ENCODE peak calls at places on chromosomes 6 and 20, in five cellular contexts. One of them, this sample, is unnamed.

GRCh38 chr6:109349419-109349987 is 32.8 kb downstream of the CD164 start:
- DNase-seq in mesendoderm: no peak
- DNase-seq in neuronal stem cell: no peak
- DNase-seq in H9: no peak
- DNase-seq in H1: peak
- DNase-seq in this sample: peak

GRCh38 chr6:106823058-106823457 is 151.5 kb downstream of the CD24 start:
- DNase-seq in mesendoderm: no peak
- DNase-seq in neuronal stem cell: no peak
- DNase-seq in H9: no peak
- DNase-seq in H1: no peak
- DNase-seq in this sample: no peak

GRCh38 chr6:138157986-138158638 is 3.6 kb upstream of the ARFGEF3 start:
- DNase-seq in mesendoderm: peak
- DNase-seq in neuronal stem cell: no peak
- DNase-seq in H9: no peak
- DNase-seq in H1: no peak
- DNase-seq in this sample: no peak

GRCh38 chr6:54722328-54722727 is 124.2 kb upstream of the FAM83B start:
- DNase-seq in mesendoderm: no peak
- DNase-seq in neuronal stem cell: no peak
- DNase-seq in H9: no peak
- DNase-seq in H1: no peak
- DNase-seq in this sample: peak

GRCh38 chr6:1610497-1611321 is 994 bp downstream of the FOXC1 start:
- DNase-seq in mesendoderm: no peak
- DNase-seq in neuronal stem cell: no peak
- DNase-seq in H9: no peak
- DNase-seq in H1: no peak
- DNase-seq in this sample: peak

GRCh38 chr6:104789770-104790190 is 69.9 kb downstream of the HACE1 start:
- DNase-seq in mesendoderm: peak
- DNase-seq in neuronal stem cell: no peak
- DNase-seq in H9: no peak
- DNase-seq in H1: no peak
- DNase-seq in this sample: peak

GRCh38 chr20:32443386-32443974 is 85.3 kb downstream of the ASXL1 start:
- DNase-seq in mesendoderm: no peak
- DNase-seq in neuronal stem cell: no peak
- DNase-seq in H9: no peak
- DNase-seq in H1: no peak
- DNase-seq in this sample: no peak

GRCh38 chr6:119799633-119800032 is 450.1 kb upstream of the MAN1A1 start:
- DNase-seq in mesendoderm: no peak
- DNase-seq in neuronal stem cell: no peak
- DNase-seq in H9: no peak
- DNase-seq in H1: no peak
- DNase-seq in this sample: no peak

GRCh38 chr6:2523061-2523460 is 227.7 kb downstream of the MYLK4 start:
- DNase-seq in mesendoderm: no peak
- DNase-seq in neuronal stem cell: no peak
- DNase-seq in H9: no peak
- DNase-seq in H1: no peak
- DNase-seq in this sample: no peak

GRCh38 chr6:144820270-144820669 is 535.1 kb downstream of the UTRN start:
- DNase-seq in mesendoderm: no peak
- DNase-seq in neuronal stem cell: no peak
- DNase-seq in H9: no peak
- DNase-seq in H1: no peak
- DNase-seq in this sample: peak

GRCh38 chr20:49803418-49803817 is 9.2 kb upstream of the SLC9A8 start:
- DNase-seq in mesendoderm: no peak
- DNase-seq in neuronal stem cell: no peak
- DNase-seq in H9: no peak
- DNase-seq in H1: no peak
- DNase-seq in this sample: no peak

GRCh38 chr6:73508776-73509175 is 12.1 kb downstream of the EEF1A1 start:
- DNase-seq in mesendoderm: no peak
- DNase-seq in neuronal stem cell: no peak
- DNase-seq in H9: no peak
- DNase-seq in H1: no peak
- DNase-seq in this sample: no peak

GRCh38 chr6:142242269-142242668 is 59.5 kb upstream of the ADGRG6 start:
- DNase-seq in mesendoderm: peak
- DNase-seq in neuronal stem cell: no peak
- DNase-seq in H9: no peak
- DNase-seq in H1: no peak
- DNase-seq in this sample: peak

GRCh38 chr6:27760464-27760863 is 151.7 kb downstream of the OR2B2 start:
- DNase-seq in mesendoderm: no peak
- DNase-seq in neuronal stem cell: no peak
- DNase-seq in H9: no peak
- DNase-seq in H1: no peak
- DNase-seq in this sample: no peak

GRCh38 chr6:25952535-25952934 is 10.1 kb upstream of the TRIM38 start:
- DNase-seq in mesendoderm: no peak
- DNase-seq in neuronal stem cell: no peak
- DNase-seq in H9: no peak
- DNase-seq in H1: no peak
- DNase-seq in this sample: no peak

GRCh38 chr6:31776961-31777666 is at the start of gene VWA7:
- DNase-seq in mesendoderm: peak
- DNase-seq in neuronal stem cell: no peak
- DNase-seq in H9: no peak
- DNase-seq in H1: peak
- DNase-seq in this sample: peak

GRCh38 chr6:146544783-146545182 is 1.1 kb downstream of the RAB32 start:
- DNase-seq in mesendoderm: no peak
- DNase-seq in neuronal stem cell: no peak
- DNase-seq in H9: no peak
- DNase-seq in H1: no peak
- DNase-seq in this sample: peak

GRCh38 chr20:46563848-46564197 is 13.4 kb upstream of the OCSTAMP start:
- DNase-seq in mesendoderm: no peak
- DNase-seq in neuronal stem cell: no peak
- DNase-seq in H9: no peak
- DNase-seq in H1: no peak
- DNase-seq in this sample: no peak

GRCh38 chr6:23446394-23447001 is 679.5 kb upstream of the NRSN1 start:
- DNase-seq in mesendoderm: peak
- DNase-seq in neuronal stem cell: no peak
- DNase-seq in H9: no peak
- DNase-seq in H1: no peak
- DNase-seq in this sample: peak

GRCh38 chr6:49479308-49480004 is 16.3 kb downstream of the CENPQ start:
- DNase-seq in mesendoderm: no peak
- DNase-seq in neuronal stem cell: no peak
- DNase-seq in H9: no peak
- DNase-seq in H1: no peak
- DNase-seq in this sample: no peak

GRCh38 chr6:139882234-139882633 is 507.8 kb upstream of the CITED2 start:
- DNase-seq in mesendoderm: peak
- DNase-seq in neuronal stem cell: no peak
- DNase-seq in H9: no peak
- DNase-seq in H1: no peak
- DNase-seq in this sample: peak

DNA sequence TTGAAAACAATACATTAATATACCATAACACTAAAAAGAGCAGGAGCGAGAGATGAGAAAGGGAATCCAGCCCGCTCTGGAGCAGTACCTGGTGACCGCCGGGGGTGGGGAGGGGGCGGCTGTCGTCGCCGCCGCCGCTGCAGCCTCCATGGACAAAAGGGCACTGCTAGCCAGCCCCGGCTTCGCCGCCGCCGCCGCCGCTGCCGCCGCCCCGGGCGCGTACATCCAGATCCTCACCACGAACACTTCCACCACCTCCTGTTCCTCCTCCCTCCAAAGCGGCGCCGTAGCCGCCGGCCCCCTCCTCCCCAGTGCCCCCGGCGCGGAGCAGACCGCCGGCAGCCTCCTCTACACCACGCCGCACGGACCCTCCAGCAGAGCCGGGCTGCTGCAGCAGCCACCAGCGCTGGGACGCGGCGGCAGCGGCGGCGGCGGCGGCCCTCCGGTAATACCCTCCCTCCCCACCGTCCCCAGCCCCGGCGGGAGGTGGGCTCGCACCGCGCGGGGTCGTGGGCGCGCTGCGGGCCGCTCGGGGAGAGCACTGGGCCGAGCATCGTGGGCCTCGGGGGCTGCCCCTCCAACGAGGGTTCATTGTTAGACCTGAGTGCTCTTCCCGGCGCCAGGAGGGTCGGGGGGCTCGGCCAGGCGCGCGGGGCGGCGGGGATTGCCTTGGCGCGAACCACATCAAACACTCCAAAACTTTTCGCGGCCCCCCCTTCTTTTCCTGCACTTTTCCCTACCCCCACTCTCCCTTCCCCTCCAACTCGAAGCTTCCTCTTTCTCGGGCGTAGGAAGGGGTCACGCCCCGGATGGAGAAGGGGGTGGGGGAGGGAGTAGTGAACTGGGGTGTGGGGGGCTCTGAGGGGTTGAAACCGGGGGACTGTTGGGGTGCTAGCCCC is 751 bp downstream of the E2F3 start:
- DNase-seq in mesendoderm: peak
- DNase-seq in neuronal stem cell: peak
- DNase-seq in H9: peak
- DNase-seq in H1: peak
- DNase-seq in this sample: no peak
- H3K23ac ChIP-seq in mesendoderm: no peak
- H3K23ac ChIP-seq in neuronal stem cell: peak
- H3K23ac ChIP-seq in H9: no peak
- H3K23ac ChIP-seq in H1: no peak
- H3K23ac ChIP-seq in this sample: peak

GRCh38 chr6:34237316-34237721 is 646 bp downstream of the HMGA1 start:
- DNase-seq in mesendoderm: no peak
- DNase-seq in neuronal stem cell: no peak
- DNase-seq in H9: no peak
- DNase-seq in H1: no peak
- DNase-seq in this sample: no peak

GRCh38 chr6:34234667-34235604 is 1.7 kb upstream of the HMGA1 start:
- DNase-seq in mesendoderm: peak
- DNase-seq in neuronal stem cell: peak
- DNase-seq in H9: peak
- DNase-seq in H1: peak
- DNase-seq in this sample: no peak

GRCh38 chr6:34236423-34237315 is at the start of gene HMGA1:
- DNase-seq in mesendoderm: peak
- DNase-seq in neuronal stem cell: peak
- DNase-seq in H9: peak
- DNase-seq in H1: peak
- DNase-seq in this sample: peak

GRCh38 chr6:34233867-34234266 is 2.8 kb upstream of the HMGA1 start:
- DNase-seq in mesendoderm: no peak
- DNase-seq in neuronal stem cell: no peak
- DNase-seq in H9: no peak
- DNase-seq in H1: no peak
- DNase-seq in this sample: no peak

DNA sequence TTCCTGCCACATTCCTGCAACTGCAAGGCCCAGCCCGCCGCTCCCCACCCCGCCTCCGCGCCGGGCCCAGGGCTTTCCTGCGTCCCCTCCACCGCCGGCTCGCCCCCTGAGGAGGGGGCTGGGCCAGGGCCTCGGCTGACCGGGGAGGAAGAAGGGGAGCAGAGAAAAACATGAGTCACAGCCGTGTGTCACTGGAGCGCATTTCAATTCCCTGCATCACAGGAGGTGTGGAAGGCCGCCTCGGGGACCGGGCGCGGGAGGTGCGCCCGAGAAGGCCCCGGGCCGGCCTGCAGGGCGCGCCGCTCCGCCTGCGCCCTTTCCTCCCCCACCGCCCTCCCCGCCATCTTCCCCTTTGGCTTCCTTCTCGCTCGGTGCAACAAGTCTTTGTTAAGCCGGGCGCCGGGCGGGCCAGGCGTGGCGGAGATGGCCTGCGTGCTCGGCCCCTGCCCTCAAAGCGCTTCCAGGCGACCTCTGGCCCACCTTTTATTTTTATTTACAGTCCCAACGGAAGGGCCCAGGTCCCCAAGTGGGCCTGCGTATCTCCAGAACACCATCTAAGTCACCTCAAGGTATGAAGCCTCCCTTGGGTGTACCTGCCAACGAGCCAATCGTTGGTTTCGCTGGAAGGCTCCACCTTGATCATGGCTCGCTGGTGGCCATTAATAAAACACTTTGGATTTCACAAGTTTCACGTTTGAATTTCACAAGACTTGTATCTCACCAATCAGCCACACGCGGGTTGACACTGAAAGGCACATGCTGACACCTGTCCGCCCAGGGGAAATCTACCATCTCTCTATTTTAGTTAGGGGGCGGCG is 859 bp upstream of the HMGA1 start:
- DNase-seq in mesendoderm: peak
- DNase-seq in neuronal stem cell: peak
- DNase-seq in H9: no peak
- DNase-seq in H1: peak
- DNase-seq in this sample: peak
- H2AK5ac ChIP-seq in mesendoderm: no peak
- H2AK5ac ChIP-seq in neuronal stem cell: peak
- H2AK5ac ChIP-seq in H9: no peak
- H2AK5ac ChIP-seq in H1: peak
- H2AK5ac ChIP-seq in this sample: peak

DNA sequence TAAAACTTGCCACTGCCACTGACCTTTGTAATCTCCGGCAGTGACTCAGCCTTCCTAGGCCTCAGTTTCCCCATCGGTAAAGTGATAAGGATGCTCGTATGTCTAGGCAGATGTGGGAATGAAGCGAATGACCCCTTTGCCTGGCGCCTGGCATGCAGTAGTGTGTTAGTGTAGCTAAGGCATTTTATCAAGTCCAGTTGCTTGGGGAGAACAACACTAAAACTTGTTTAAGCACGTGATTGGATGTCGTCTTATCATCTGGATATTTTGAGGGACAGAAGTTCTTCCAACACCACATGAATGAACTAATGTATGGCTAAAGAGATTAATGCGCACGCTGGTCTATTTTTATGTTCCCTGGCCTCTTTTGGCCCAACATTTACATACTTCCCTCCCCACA is 421.3 kb downstream of the QKI start:
- DNase-seq in mesendoderm: no peak
- DNase-seq in neuronal stem cell: no peak
- DNase-seq in H9: no peak
- DNase-seq in H1: no peak
- DNase-seq in this sample: no peak
- H3K23ac ChIP-seq in mesendoderm: no peak
- H3K23ac ChIP-seq in neuronal stem cell: no peak
- H3K23ac ChIP-seq in H9: no peak
- H3K23ac ChIP-seq in H1: no peak
- H3K23ac ChIP-seq in this sample: no peak

GRCh38 chr20:10524034-10524476 is 89.0 kb downstream of the SLX4IP start:
- DNase-seq in mesendoderm: peak
- DNase-seq in neuronal stem cell: no peak
- DNase-seq in H9: peak
- DNase-seq in H1: peak
- DNase-seq in this sample: peak
- H2AK5ac ChIP-seq in mesendoderm: no peak
- H2AK5ac ChIP-seq in neuronal stem cell: no peak
- H2AK5ac ChIP-seq in H9: no peak
- H2AK5ac ChIP-seq in H1: no peak
- H2AK5ac ChIP-seq in this sample: peak

GRCh38 chr20:22428051-22428450 is 156.3 kb downstream of the FOXA2 start:
- DNase-seq in mesendoderm: no peak
- DNase-seq in neuronal stem cell: no peak
- DNase-seq in H9: no peak
- DNase-seq in H1: no peak
- DNase-seq in this sample: no peak
- H3K23ac ChIP-seq in mesendoderm: no peak
- H3K23ac ChIP-seq in neuronal stem cell: no peak
- H3K23ac ChIP-seq in H9: no peak
- H3K23ac ChIP-seq in H1: no peak
- H3K23ac ChIP-seq in this sample: no peak